ENCODE peak calls at places on chromosomes 6 and 20, in nine cellular contexts. S is astrocyte of the cerebellum, K is upper lobe of right lung, W is HCT116, F is OCI-LY7, Z is choroid plexus epithelial cell, N is progenitor cell of endocrine pancreas, C is kidney epithelial cell, Y is GM06990. B is an unnamed sample.

GRCh38 chr6:63677282-63677681 is 41.7 kb downstream of the PHF3 start:
- DNase-seq in S (no peak), K (no peak), W (no peak), F (no peak), Z (peak), N (no peak), C (no peak), Y (no peak), B (no peak)

GRCh38 chr6:110951008-110951407 is 7.5 kb upstream of the GTF3C6 start:
- DNase-seq in S (no peak), K (no peak), W (no peak), F (no peak), Z (no peak), N (no peak), C (no peak), Y (no peak), B (no peak)

GRCh38 chr20:32168184-32168910 is 39.2 kb downstream of the PLAGL2 start:
- DNase-seq in S (peak), K (peak), W (peak), F (no peak), Z (peak), N (no peak), C (no peak), Y (no peak), B (no peak)

GRCh38 chr6:107113460-107114212 is 1.7 kb downstream of the BEND3 start:
- DNase-seq in S (no peak), K (no peak), W (no peak), F (peak), Z (no peak), N (no peak), C (no peak), Y (no peak), B (no peak)

GRCh38 chr6:74404366-74404765 is 708.4 kb downstream of the CD109 start:
- DNase-seq in S (peak), K (no peak), W (no peak), F (no peak), Z (no peak), N (no peak), C (no peak), Y (no peak), B (no peak)

GRCh38 chr6:111642463-111643158 is 36.9 kb upstream of the TRAF3IP2 start:
- DNase-seq in S (peak), K (peak), W (peak), F (peak), Z (peak), N (no peak), C (peak), Y (no peak), B (no peak)

GRCh38 chr20:8981482-8981881 is 87.4 kb upstream of the PLCB4 start:
- DNase-seq in S (no peak), K (no peak), W (no peak), F (no peak), Z (no peak), N (no peak), C (no peak), Y (no peak), B (no peak)

GRCh38 chr6:43963203-43963602 is 164.0 kb downstream of the MRPL14 start:
- DNase-seq in S (no peak), K (no peak), W (no peak), F (no peak), Z (no peak), N (no peak), C (no peak), Y (no peak), B (no peak)

GRCh38 chr6:73329201-73329600 is 24.9 kb downstream of the DPPA5 start:
- DNase-seq in S (no peak), K (no peak), W (no peak), F (no peak), Z (no peak), N (no peak), C (no peak), Y (no peak), B (no peak)

GRCh38 chr6:41483943-41484342 is 62.2 kb upstream of the FOXP4 start:
- DNase-seq in S (no peak), K (no peak), W (no peak), F (no peak), Z (no peak), N (no peak), C (no peak), Y (no peak), B (no peak)

GRCh38 chr20:37090357-37090871 is 5.4 kb downstream of the RBL1 start:
- DNase-seq in S (no peak), K (no peak), W (no peak), F (no peak), Z (no peak), N (no peak), C (no peak), Y (no peak), B (no peak)

GRCh38 chr6:133504761-133505160 is 263.6 kb downstream of the EYA4 start:
- DNase-seq in S (peak), K (no peak), W (no peak), F (no peak), Z (peak), N (no peak), C (no peak), Y (no peak), B (no peak)

GRCh38 chr6:49764571-49765236 is 20.5 kb upstream of the CRISP3 start:
- DNase-seq in S (no peak), K (no peak), W (no peak), F (no peak), Z (no peak), N (no peak), C (no peak), Y (no peak), B (no peak)

GRCh38 chr6:160967833-160968232 is 23.7 kb upstream of the MAP3K4 start:
- DNase-seq in S (no peak), K (no peak), W (no peak), F (no peak), Z (no peak), N (no peak), C (no peak), Y (no peak), B (no peak)

GRCh38 chr6:163943647-163944395 is 529.3 kb downstream of the QKI start:
- DNase-seq in S (peak), K (no peak), W (no peak), F (no peak), Z (peak), N (no peak), C (no peak), Y (no peak), B (no peak)

GRCh38 chr6:42940493-42941045 is 11.3 kb downstream of the CNPY3 start:
- DNase-seq in S (no peak), K (no peak), W (no peak), F (no peak), Z (no peak), N (no peak), C (no peak), Y (no peak), B (no peak)

GRCh38 chr6:54846243-54846856 is at the start of gene FAM83B:
- DNase-seq in S (no peak), K (peak), W (peak), F (no peak), Z (no peak), N (peak), C (no peak), Y (no peak), B (no peak)

GRCh38 chr6:48099713-48100675 is 11.0 kb downstream of the PTCHD4 start:
- DNase-seq in S (no peak), K (no peak), W (no peak), F (no peak), Z (no peak), N (no peak), C (no peak), Y (no peak), B (no peak)

GRCh38 chr6:19759117-19759880 is 77.9 kb upstream of the ID4 start:
- DNase-seq in S (peak), K (no peak), W (no peak), F (no peak), Z (peak), N (no peak), C (peak), Y (no peak), B (peak)

GRCh38 chr6:44399991-44400390 is 12.5 kb downstream of the CDC5L start:
- DNase-seq in S (no peak), K (no peak), W (no peak), F (no peak), Z (peak), N (no peak), C (no peak), Y (no peak), B (no peak)

GRCh38 chr6:89264296-89264695 is 47.1 kb upstream of the GABRR1 start:
- DNase-seq in S (no peak), K (no peak), W (no peak), F (no peak), Z (no peak), N (no peak), C (no peak), Y (no peak), B (no peak)

GRCh38 chr20:45919536-45919933 is 7.6 kb upstream of the PLTP start:
- DNase-seq in S (peak), K (no peak), W (no peak), F (no peak), Z (peak), N (no peak), C (no peak), Y (no peak), B (no peak)

GRCh38 chr6:130679684-130680083 is 147.5 kb upstream of the SMLR1 start:
- DNase-seq in S (no peak), K (no peak), W (no peak), F (no peak), Z (no peak), N (no peak), C (no peak), Y (no peak), B (no peak)

GRCh38 chr6:132713355-132714134 is at the start of gene VNN1:
- DNase-seq in S (no peak), K (no peak), W (no peak), F (peak), Z (no peak), N (no peak), C (no peak), Y (peak), B (no peak)

GRCh38 chr6:163971841-163972838 is 557.6 kb downstream of the QKI start:
- DNase-seq in S (no peak), K (no peak), W (no peak), F (no peak), Z (no peak), N (no peak), C (no peak), Y (no peak), B (no peak)

GRCh38 chr20:49446808-49447207 is 35.7 kb downstream of the KCNB1 start:
- DNase-seq in S (no peak), K (peak), W (no peak), F (no peak), Z (peak), N (no peak), C (no peak), Y (no peak), B (no peak)

GRCh38 chr6:36314221-36315014 is 22.3 kb downstream of the BNIP5 start:
- DNase-seq in S (no peak), K (no peak), W (peak), F (no peak), Z (peak), N (no peak), C (peak), Y (no peak), B (no peak)

GRCh38 chr6:150247803-150248202 is 105.0 kb downstream of the PPP1R14C start:
- DNase-seq in S (no peak), K (no peak), W (no peak), F (no peak), Z (no peak), N (no peak), C (no peak), Y (no peak), B (no peak)

GRCh38 chr20:376089-376488 is 4.5 kb upstream of the TRIB3 start:
- DNase-seq in S (no peak), K (no peak), W (no peak), F (no peak), Z (no peak), N (no peak), C (no peak), Y (no peak), B (no peak)

GRCh38 chr20:18904192-18904591 is 90.6 kb downstream of the SCP2D1 start:
- DNase-seq in S (no peak), K (no peak), W (no peak), F (no peak), Z (no peak), N (no peak), C (no peak), Y (no peak), B (no peak)

GRCh38 chr6:7153807-7154206 is 46.0 kb downstream of the RREB1 start:
- DNase-seq in S (no peak), K (no peak), W (no peak), F (no peak), Z (no peak), N (no peak), C (no peak), Y (no peak), B (no peak)

GRCh38 chr20:32941155-32941885 is 62.9 kb downstream of the SUN5 start:
- DNase-seq in S (no peak), K (no peak), W (no peak), F (no peak), Z (no peak), N (no peak), C (no peak), Y (no peak), B (no peak)

GRCh38 chr6:31888281-31889258 is 8.9 kb downstream of the EHMT2 start:
- DNase-seq in S (no peak), K (peak), W (no peak), F (peak), Z (no peak), N (peak), C (no peak), Y (no peak), B (no peak)

GRCh38 chr20:5859611-5860010 is 90.7 kb downstream of the TRMT6 start:
- DNase-seq in S (no peak), K (no peak), W (no peak), F (no peak), Z (peak), N (no peak), C (no peak), Y (no peak), B (peak)

GRCh38 chr6:77456531-77457248 is 6.6 kb downstream of the HTR1B start:
- DNase-seq in S (peak), K (no peak), W (peak), F (no peak), Z (peak), N (no peak), C (peak), Y (no peak), B (peak)

GRCh38 chr6:24646771-24647170 is 780 bp upstream of the KIAA0319 start:
- DNase-seq in S (no peak), K (no peak), W (no peak), F (no peak), Z (peak), N (no peak), C (peak), Y (no peak), B (no peak)

GRCh38 chr20:54172856-54173652 is 732 bp downstream of the CYP24A1 start:
- DNase-seq in S (no peak), K (no peak), W (no peak), F (no peak), Z (no peak), N (no peak), C (no peak), Y (peak), B (no peak)

GRCh38 chr6:88047510-88048150 is at the start of gene SPACA1:
- DNase-seq in S (no peak), K (no peak), W (no peak), F (no peak), Z (no peak), N (no peak), C (no peak), Y (no peak), B (no peak)

GRCh38 chr6:99330159-99330558 is 19.3 kb downstream of the FAXC start:
- DNase-seq in S (peak), K (no peak), W (peak), F (peak), Z (peak), N (no peak), C (peak), Y (peak), B (peak)

DNA sequence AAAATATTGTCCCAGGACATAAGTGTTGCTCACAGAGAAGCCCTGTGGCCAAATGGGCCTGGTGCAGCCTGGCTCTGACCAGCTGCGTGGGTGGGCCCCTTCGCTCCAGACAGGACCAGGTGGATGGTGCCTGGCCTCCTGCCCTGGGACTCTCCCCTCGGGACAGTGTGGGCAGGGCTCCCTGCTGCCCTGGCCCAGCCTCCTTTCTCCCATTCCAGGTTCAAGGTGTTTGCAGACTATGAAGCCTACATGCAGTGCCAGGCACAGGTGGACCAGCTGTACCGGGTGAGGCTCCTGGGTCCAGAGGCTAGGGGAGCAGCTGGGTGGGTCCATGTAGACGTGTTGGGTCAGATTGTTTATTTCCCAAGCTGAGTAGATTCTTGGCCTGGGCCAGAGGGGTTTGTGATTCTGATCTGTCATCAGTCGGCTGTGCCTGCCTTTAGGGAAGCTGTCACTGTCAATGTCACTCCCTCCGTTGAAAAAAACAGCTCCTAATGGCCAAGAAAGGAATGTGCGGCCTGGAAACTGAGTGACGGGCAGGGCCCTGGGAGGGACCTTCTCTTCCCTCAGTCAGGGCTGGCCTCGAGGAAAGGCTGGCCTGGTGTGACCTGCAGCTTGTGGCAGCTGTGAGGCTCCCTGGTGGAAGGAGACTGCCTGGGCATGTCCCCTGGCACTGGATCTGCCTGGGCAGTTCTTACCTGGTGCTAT is 47.7 kb downstream of the PYGB start:
- DNase-seq in S (no peak), K (no peak), W (no peak), F (no peak), Z (no peak), N (no peak), C (no peak), Y (no peak), B (no peak)
- TF ChIP-seq CTCF in S (no peak), K (no peak), W (no peak), F (no peak), Z (no peak), N (no peak), C (no peak), Y (no peak), B (no peak)

GRCh38 chr20:57938158-57939108 is 228.6 kb upstream of the PMEPA1 start:
- DNase-seq in S (no peak), K (no peak), W (no peak), F (no peak), Z (peak), N (no peak), C (no peak), Y (no peak), B (no peak)
- TF ChIP-seq CTCF in S (no peak), K (no peak), W (no peak), F (no peak), Z (no peak), N (peak), C (no peak), Y (no peak), B (no peak)

GRCh38 chr6:96153775-96154174 is 138.0 kb downstream of the FUT9 start:
- DNase-seq in S (peak), K (no peak), W (no peak), F (no peak), Z (no peak), N (no peak), C (no peak), Y (no peak), B (no peak)

GRCh38 chr6:96151707-96152106 is 135.9 kb downstream of the FUT9 start:
- DNase-seq in S (no peak), K (no peak), W (no peak), F (no peak), Z (no peak), N (no peak), C (no peak), Y (no peak), B (no peak)

GRCh38 chr6:96157018-96157565 is 141.3 kb downstream of the FUT9 start:
- DNase-seq in S (no peak), K (no peak), W (no peak), F (no peak), Z (no peak), N (no peak), C (no peak), Y (peak), B (no peak)

GRCh38 chr6:96152114-96152708 is 136.4 kb downstream of the FUT9 start:
- DNase-seq in S (no peak), K (no peak), W (no peak), F (no peak), Z (no peak), N (no peak), C (no peak), Y (no peak), B (no peak)

GRCh38 chr6:96156425-96156824 is 140.7 kb downstream of the FUT9 start:
- DNase-seq in S (no peak), K (no peak), W (no peak), F (no peak), Z (no peak), N (no peak), C (no peak), Y (no peak), B (no peak)
- TF ChIP-seq CTCF in S (no peak), K (no peak), W (no peak), F (no peak), Z (no peak), N (no peak), C (no peak), Y (no peak), B (no peak)

DNA sequence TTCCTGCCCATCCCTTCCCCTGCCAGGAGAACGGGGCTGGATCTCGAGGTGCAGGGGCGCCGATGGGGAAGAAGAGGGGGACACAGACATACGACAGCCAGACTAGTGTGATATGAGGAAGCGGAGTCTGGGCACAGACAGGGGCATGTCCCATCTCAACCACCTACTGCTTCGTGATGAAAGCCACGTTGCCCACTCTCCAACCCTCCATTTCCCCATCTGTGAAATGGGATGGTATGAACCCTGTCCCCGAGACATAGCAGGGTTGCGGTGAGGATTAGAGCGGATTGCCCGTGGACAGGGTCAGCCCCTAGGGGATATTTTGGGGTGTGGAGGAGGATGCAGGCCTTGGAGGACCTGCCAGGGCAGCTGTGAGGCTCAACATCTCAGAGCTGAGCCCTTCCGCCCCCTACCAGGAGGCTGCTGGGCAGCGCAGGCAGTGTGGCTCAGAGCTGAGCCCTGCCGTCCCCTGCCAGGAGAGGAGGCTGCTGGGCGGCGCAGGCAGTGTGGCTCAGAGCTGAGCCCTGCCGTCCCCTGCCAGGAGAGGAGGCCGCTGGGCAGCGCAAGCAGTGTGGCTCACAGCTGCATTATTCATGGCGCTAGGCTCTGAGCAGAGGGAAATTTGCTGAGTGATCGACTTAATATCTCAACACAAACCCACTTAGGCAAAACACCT is 71.7 kb downstream of the GRM4 start:
- DNase-seq in S (no peak), K (no peak), W (no peak), F (no peak), Z (no peak), N (no peak), C (no peak), Y (no peak), B (no peak)
- TF ChIP-seq CTCF in S (no peak), K (no peak), W (peak), F (no peak), Z (no peak), N (no peak), C (no peak), Y (peak), B (no peak)

GRCh38 chr6:158645064-158646022 is 800 bp upstream of the DYNLT1 start:
- DNase-seq in S (no peak), K (peak), W (no peak), F (no peak), Z (no peak), N (no peak), C (no peak), Y (no peak), B (no peak)
- TF ChIP-seq CTCF in S (no peak), K (no peak), W (no peak), F (no peak), Z (no peak), N (no peak), C (no peak), Y (no peak), B (no peak)